ENCODE peak calls at places on chromosomes 7 and 10, in six cellular contexts. X is ovary, U is HCT116, T is prostate gland, A is gastrocnemius medialis, M is H54. J is an unnamed sample.

GRCh38 chr10:69498711-69499471 is 47.6 kb downstream of the TSPAN15 start:
- DNase-seq in X (no peak), U (no peak), T (no peak), A (peak), M (peak), J (no peak)

GRCh38 chr10:85641479-85641967 is 725.1 kb downstream of the GRID1 start:
- DNase-seq in X (no peak), U (peak), T (no peak), A (no peak), M (no peak), J (no peak)

GRCh38 chr10:76717141-76717540 is 920.5 kb downstream of the KCNMA1 start:
- DNase-seq in X (no peak), U (no peak), T (no peak), A (no peak), M (no peak), J (no peak)

GRCh38 chr10:96311180-96311697 is 7.0 kb downstream of the DNTT start:
- DNase-seq in X (no peak), U (no peak), T (no peak), A (no peak), M (no peak), J (no peak)

GRCh38 chr10:82378146-82378545 is 503.2 kb downstream of the NRG3 start:
- DNase-seq in X (no peak), U (no peak), T (no peak), A (peak), M (no peak), J (no peak)

GRCh38 chr10:115944538-115944937 is 328.5 kb downstream of the GFRA1 start:
- DNase-seq in X (no peak), U (no peak), T (no peak), A (no peak), M (no peak), J (no peak)

GRCh38 chr7:69873512-69873911 is 275.2 kb downstream of the AUTS2 start:
- DNase-seq in X (no peak), U (no peak), T (no peak), A (no peak), M (no peak), J (no peak)

GRCh38 chr10:45224219-45224841 is 91.1 kb downstream of the OR13A1 start:
- DNase-seq in X (no peak), U (no peak), T (no peak), A (no peak), M (no peak), J (no peak)

GRCh38 chr10:123704812-123705211 is 38.7 kb downstream of the GPR26 start:
- DNase-seq in X (no peak), U (no peak), T (no peak), A (no peak), M (no peak), J (no peak)

GRCh38 chr10:608331-609265 is 80.9 kb downstream of the DIP2C start:
- DNase-seq in X (no peak), U (no peak), T (no peak), A (no peak), M (no peak), J (no peak)

GRCh38 chr10:70699659-70700174 is 27.4 kb downstream of the ADAMTS14 start:
- DNase-seq in X (no peak), U (no peak), T (no peak), A (no peak), M (peak), J (no peak)

GRCh38 chr10:95606922-95607321 is 45.8 kb upstream of the SORBS1 start:
- DNase-seq in X (no peak), U (no peak), T (no peak), A (no peak), M (no peak), J (no peak)

GRCh38 chr7:108845960-108846359 is 276.3 kb downstream of the DNAJB9 start:
- DNase-seq in X (no peak), U (no peak), T (no peak), A (no peak), M (no peak), J (no peak)

GRCh38 chr10:75071164-75071489 is 40.3 kb upstream of the SAMD8 start:
- DNase-seq in X (no peak), U (no peak), T (no peak), A (no peak), M (no peak), J (no peak)

GRCh38 chr10:58322072-58322834 is 12.6 kb upstream of the UBE2D1 start:
- DNase-seq in X (no peak), U (no peak), T (no peak), A (peak), M (no peak), J (no peak)

GRCh38 chr10:67917169-67917568 is 32.7 kb downstream of the SIRT1 start:
- DNase-seq in X (no peak), U (no peak), T (no peak), A (no peak), M (no peak), J (no peak)

GRCh38 chr7:159027803-159028455 is 116.7 kb downstream of the VIPR2 start:
- DNase-seq in X (no peak), U (no peak), T (peak), A (no peak), M (no peak), J (no peak)

GRCh38 chr7:13990319-13990983 is 985 bp upstream of the ETV1 start:
- DNase-seq in X (no peak), U (no peak), T (peak), A (peak), M (peak), J (peak)

GRCh38 chr10:80465839-80466590 is 11.9 kb downstream of the TSPAN14 start:
- DNase-seq in X (no peak), U (no peak), T (no peak), A (no peak), M (no peak), J (no peak)

GRCh38 chr10:83539528-83540308 is 599.6 kb upstream of the GHITM start:
- DNase-seq in X (peak), U (no peak), T (no peak), A (peak), M (no peak), J (no peak)

DNA sequence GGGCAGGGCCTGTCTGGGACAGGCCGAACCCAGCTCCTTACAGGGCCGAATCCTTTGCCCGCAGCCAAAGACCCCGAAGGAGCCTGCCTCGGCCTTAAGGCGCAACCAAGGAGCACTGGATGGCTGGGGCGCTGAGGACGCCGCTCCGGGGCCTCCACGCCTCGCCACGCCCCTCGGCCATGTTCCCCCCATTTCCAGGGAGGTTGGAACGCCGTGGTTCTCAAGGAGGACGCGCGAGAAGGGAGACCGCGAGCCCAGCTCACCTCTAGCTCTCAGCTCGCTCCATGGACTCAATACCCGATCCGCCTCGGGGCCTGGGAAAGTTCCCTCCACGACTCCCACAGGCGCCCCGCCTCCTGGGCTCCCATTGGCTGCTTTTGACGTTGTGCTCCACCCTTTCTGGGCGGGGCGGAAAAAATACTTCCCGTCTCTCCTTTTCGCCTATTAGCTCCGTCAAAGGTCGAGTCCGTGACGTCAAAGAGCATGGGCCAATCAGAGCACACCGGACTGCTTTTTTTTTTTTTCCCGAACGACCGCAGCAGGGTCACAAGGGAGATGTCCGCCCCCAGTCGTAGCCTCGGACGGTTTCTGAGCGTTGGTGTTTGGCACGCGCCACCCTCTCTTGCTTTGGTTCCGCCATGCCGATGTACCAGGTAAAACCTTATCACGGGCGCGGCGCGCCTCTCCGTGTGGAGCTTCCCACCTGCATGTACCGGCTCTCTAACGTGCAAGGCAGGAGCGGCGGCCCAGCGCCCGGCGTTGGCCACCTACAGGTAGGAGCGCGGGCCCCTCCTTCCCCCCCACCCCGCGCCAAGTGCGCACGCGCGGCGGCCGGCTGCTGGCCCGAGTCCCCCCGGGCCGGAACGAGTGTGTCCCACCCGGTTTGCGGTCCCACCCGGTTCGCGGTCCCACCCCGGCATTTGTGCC is 305.7 kb downstream of the TYW1 start:
- DNase-seq in X (peak), U (peak), T (peak), A (peak), M (peak), J (peak)
- TF ChIP-seq POLR2A in X (peak), U (peak), T (peak), A (peak), M (peak), J (peak)

GRCh38 chr7:73827568-73828106 is 3.2 kb upstream of the CLDN4 start:
- DNase-seq in X (no peak), U (peak), T (peak), A (peak), M (no peak), J (no peak)
- TF ChIP-seq POLR2A in X (no peak), U (peak), T (no peak), A (no peak), M (no peak), J (no peak)

DNA sequence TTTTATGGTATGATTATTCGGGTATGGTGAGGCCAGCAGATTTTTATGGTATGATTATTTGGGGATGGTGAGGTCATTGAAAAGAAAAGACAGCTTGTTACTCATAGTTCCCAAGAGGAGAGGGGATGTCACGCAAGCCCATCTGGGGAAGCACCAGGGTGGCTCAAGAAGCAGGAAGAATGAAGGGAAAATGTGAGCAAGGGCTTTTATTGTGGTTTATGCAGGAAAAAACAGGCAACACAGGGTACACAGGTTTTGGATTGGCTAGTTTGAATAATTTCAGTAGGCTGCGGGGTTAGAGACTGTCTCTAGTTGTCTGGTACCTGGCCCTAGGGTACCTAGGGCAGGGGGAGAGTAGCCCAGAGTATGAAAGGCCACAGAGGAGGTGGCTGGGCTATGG is 26.8 kb upstream of the DGKI start:
- DNase-seq in X (no peak), U (no peak), T (no peak), A (no peak), M (no peak), J (no peak)
- TF ChIP-seq POLR2A in X (no peak), U (no peak), T (no peak), A (no peak), M (no peak), J (no peak)

GRCh38 chr10:31702005-31702404 is 226.6 kb downstream of the ARHGAP12 start:
- DNase-seq in X (no peak), U (no peak), T (no peak), A (no peak), M (no peak), J (no peak)
- TF ChIP-seq POLR2A in X (no peak), U (no peak), T (no peak), A (no peak), M (no peak), J (peak)

DNA sequence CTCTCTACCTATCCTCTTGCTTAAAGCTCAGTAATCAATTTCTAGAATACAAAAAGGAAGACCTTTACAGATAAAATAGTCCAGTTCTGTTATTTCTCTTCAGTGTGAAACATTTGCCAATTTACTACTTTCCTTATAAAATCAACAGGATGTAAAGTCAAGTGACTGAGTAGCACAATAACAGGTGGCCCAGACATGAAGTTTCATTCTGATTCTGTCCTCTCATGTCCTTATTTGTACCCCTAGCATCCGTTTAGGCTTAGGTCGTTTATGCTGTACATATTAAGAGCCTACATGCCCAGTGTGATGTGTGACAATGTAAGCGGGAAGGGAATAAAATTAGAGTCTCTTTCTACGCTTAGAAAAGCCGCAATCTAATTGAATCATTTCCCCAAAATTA is 29.2 kb downstream of the EPC1 start:
- DNase-seq in X (no peak), U (no peak), T (no peak), A (no peak), M (no peak), J (peak)
- TF ChIP-seq POLR2A in X (no peak), U (no peak), T (no peak), A (no peak), M (no peak), J (peak)

J was measured in GM12891.